ENCODE peak calls at places on chromosomes 13 and 19, in six cellular contexts. One of them, this sample, is unnamed. For H3K27me3, the result is how much of the 10 kb centered on the place peaks cover.

GRCh38 chr19:13981988-13982501 is 24.1 kb downstream of the RFX1 start:
- DNase-seq in heart right ventricle: no peak
- DNase-seq in H9: no peak
- DNase-seq in fibroblast of lung: no peak
- DNase-seq in left ventricle myocardium inferior: no peak
- DNase-seq in breast epithelium: no peak
- DNase-seq in this sample: no peak

GRCh38 chr19:35903550-35904179 is 1.3 kb downstream of the HCST start:
- DNase-seq in heart right ventricle: peak
- DNase-seq in H9: peak
- DNase-seq in fibroblast of lung: peak
- DNase-seq in left ventricle myocardium inferior: peak
- DNase-seq in breast epithelium: no peak
- DNase-seq in this sample: peak

GRCh38 chr19:58552655-58553054 is 2.2 kb downstream of the CHMP2A start:
- DNase-seq in heart right ventricle: no peak
- DNase-seq in H9: no peak
- DNase-seq in fibroblast of lung: no peak
- DNase-seq in left ventricle myocardium inferior: no peak
- DNase-seq in breast epithelium: no peak
- DNase-seq in this sample: no peak

GRCh38 chr19:29666634-29667389 is 1.6 kb downstream of the PLEKHF1 start:
- DNase-seq in heart right ventricle: peak
- DNase-seq in H9: peak
- DNase-seq in fibroblast of lung: peak
- DNase-seq in left ventricle myocardium inferior: peak
- DNase-seq in breast epithelium: peak
- DNase-seq in this sample: no peak

GRCh38 chr19:30144794-30145193 is 202.8 kb downstream of the URI1 start:
- DNase-seq in heart right ventricle: no peak
- DNase-seq in H9: no peak
- DNase-seq in fibroblast of lung: no peak
- DNase-seq in left ventricle myocardium inferior: no peak
- DNase-seq in breast epithelium: no peak
- DNase-seq in this sample: no peak

GRCh38 chr19:52188822-52189744 is 769 bp upstream of the PPP2R1A start:
- DNase-seq in heart right ventricle: no peak
- DNase-seq in H9: no peak
- DNase-seq in fibroblast of lung: no peak
- DNase-seq in left ventricle myocardium inferior: peak
- DNase-seq in breast epithelium: peak
- DNase-seq in this sample: no peak

GRCh38 chr13:76622336-76623045 is 263.7 kb downstream of the KCTD12 start:
- DNase-seq in heart right ventricle: peak
- DNase-seq in H9: no peak
- DNase-seq in fibroblast of lung: no peak
- DNase-seq in left ventricle myocardium inferior: peak
- DNase-seq in breast epithelium: no peak
- DNase-seq in this sample: no peak

GRCh38 chr19:38932425-38933179 is 1.9 kb downstream of the MRPS12 start:
- DNase-seq in heart right ventricle: no peak
- DNase-seq in H9: peak
- DNase-seq in fibroblast of lung: peak
- DNase-seq in left ventricle myocardium inferior: no peak
- DNase-seq in breast epithelium: no peak
- DNase-seq in this sample: peak

GRCh38 chr19:7673995-7674667 is 2.8 kb upstream of the MCEMP1 start:
- DNase-seq in heart right ventricle: peak
- DNase-seq in H9: peak
- DNase-seq in fibroblast of lung: peak
- DNase-seq in left ventricle myocardium inferior: peak
- DNase-seq in breast epithelium: no peak
- DNase-seq in this sample: no peak

GRCh38 chr19:45630463-45630862 is 8.7 kb downstream of the EML2 start:
- DNase-seq in heart right ventricle: no peak
- DNase-seq in H9: no peak
- DNase-seq in fibroblast of lung: peak
- DNase-seq in left ventricle myocardium inferior: no peak
- DNase-seq in breast epithelium: no peak
- DNase-seq in this sample: peak

GRCh38 chr19:46107371-46107770 is 17.1 kb downstream of the IGFL3 start:
- DNase-seq in heart right ventricle: no peak
- DNase-seq in H9: no peak
- DNase-seq in fibroblast of lung: peak
- DNase-seq in left ventricle myocardium inferior: no peak
- DNase-seq in breast epithelium: no peak
- DNase-seq in this sample: no peak

GRCh38 chr13:40026741-40027140 is 371.3 kb downstream of the COG6 start:
- DNase-seq in heart right ventricle: no peak
- DNase-seq in H9: no peak
- DNase-seq in fibroblast of lung: no peak
- DNase-seq in left ventricle myocardium inferior: no peak
- DNase-seq in breast epithelium: no peak
- DNase-seq in this sample: no peak

GRCh38 chr13:67369895-67370660 is 139.9 kb upstream of the PCDH9 start:
- DNase-seq in heart right ventricle: no peak
- DNase-seq in H9: no peak
- DNase-seq in fibroblast of lung: peak
- DNase-seq in left ventricle myocardium inferior: no peak
- DNase-seq in breast epithelium: no peak
- DNase-seq in this sample: peak

GRCh38 chr13:111994578-111994977 is 72.4 kb upstream of the SOX1 start:
- DNase-seq in heart right ventricle: no peak
- DNase-seq in H9: no peak
- DNase-seq in fibroblast of lung: no peak
- DNase-seq in left ventricle myocardium inferior: no peak
- DNase-seq in breast epithelium: no peak
- DNase-seq in this sample: no peak

GRCh38 chr13:33405371-33405770 is 119.8 kb upstream of the STARD13 start:
- DNase-seq in heart right ventricle: no peak
- DNase-seq in H9: no peak
- DNase-seq in fibroblast of lung: no peak
- DNase-seq in left ventricle myocardium inferior: no peak
- DNase-seq in breast epithelium: no peak
- DNase-seq in this sample: no peak

GRCh38 chr19:7337380-7338194 is 11.2 kb upstream of the ARHGEF18 start:
- DNase-seq in heart right ventricle: no peak
- DNase-seq in H9: no peak
- DNase-seq in fibroblast of lung: no peak
- DNase-seq in left ventricle myocardium inferior: no peak
- DNase-seq in breast epithelium: no peak
- DNase-seq in this sample: no peak

GRCh38 chr13:42354246-42355117 is 82.5 kb downstream of the AKAP11 start:
- DNase-seq in heart right ventricle: no peak
- DNase-seq in H9: no peak
- DNase-seq in fibroblast of lung: peak
- DNase-seq in left ventricle myocardium inferior: no peak
- DNase-seq in breast epithelium: no peak
- DNase-seq in this sample: peak
- TF ChIP-seq CTCF in heart right ventricle: no peak
- TF ChIP-seq CTCF in H9: peak
- TF ChIP-seq CTCF in fibroblast of lung: no peak
- TF ChIP-seq CTCF in left ventricle myocardium inferior: no peak
- TF ChIP-seq CTCF in breast epithelium: no peak
- TF ChIP-seq CTCF in this sample: no peak

DNA sequence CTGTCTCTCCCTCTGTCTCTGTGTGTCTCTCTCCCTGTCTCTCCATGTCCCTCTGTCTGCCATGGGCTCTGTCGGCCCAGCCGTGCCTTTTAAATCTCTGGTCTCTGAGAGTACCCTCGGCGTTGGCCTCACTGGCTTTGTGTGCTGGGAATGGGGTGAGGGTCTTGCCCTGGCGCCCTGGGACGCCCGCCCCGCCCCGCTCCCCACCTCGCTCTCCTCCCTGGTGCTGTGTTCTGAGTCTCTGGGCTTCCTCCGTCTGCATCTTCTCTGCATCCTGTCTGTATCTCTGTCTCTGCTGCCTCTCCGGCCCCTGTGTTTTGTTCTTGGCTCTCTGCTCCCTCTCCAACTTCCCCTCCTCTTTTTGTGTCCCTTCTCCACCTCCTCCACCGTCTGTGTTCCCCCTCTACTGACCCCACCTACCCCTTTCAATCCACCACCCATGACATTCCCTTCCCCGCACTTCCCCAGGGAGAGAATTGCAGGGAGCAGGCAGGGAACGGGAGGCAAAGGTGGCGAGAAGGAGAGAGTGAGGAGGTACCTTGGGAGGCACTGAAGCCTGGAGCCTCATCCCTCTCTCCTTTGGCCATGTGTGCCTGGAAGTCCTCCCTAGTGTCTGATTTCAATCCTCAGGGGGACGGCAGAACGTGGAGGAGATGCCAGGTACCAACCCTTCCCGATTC is 4.0 kb upstream of the MEIS3 start:
- DNase-seq in heart right ventricle: no peak
- DNase-seq in H9: no peak
- DNase-seq in fibroblast of lung: no peak
- DNase-seq in left ventricle myocardium inferior: no peak
- DNase-seq in breast epithelium: no peak
- DNase-seq in this sample: no peak
- H3K27me3 ChIP-seq in heart right ventricle: under half
- H3K27me3 ChIP-seq in H9: under half
- H3K27me3 ChIP-seq in fibroblast of lung: under half
- H3K27me3 ChIP-seq in left ventricle myocardium inferior: half or more
- H3K27me3 ChIP-seq in breast epithelium: under half
- H3K27me3 ChIP-seq in this sample: half or more

GRCh38 chr13:25231537-25231936 is 55.8 kb downstream of the MTMR6 start:
- DNase-seq in heart right ventricle: no peak
- DNase-seq in H9: no peak
- DNase-seq in fibroblast of lung: no peak
- DNase-seq in left ventricle myocardium inferior: no peak
- DNase-seq in breast epithelium: no peak
- DNase-seq in this sample: no peak
- TF ChIP-seq CTCF in heart right ventricle: no peak
- TF ChIP-seq CTCF in H9: no peak
- TF ChIP-seq CTCF in fibroblast of lung: no peak
- TF ChIP-seq CTCF in left ventricle myocardium inferior: no peak
- TF ChIP-seq CTCF in breast epithelium: no peak
- TF ChIP-seq CTCF in this sample: no peak

GRCh38 chr19:11420894-11421606 is 1.9 kb upstream of the RGL3 start:
- DNase-seq in heart right ventricle: peak
- DNase-seq in H9: peak
- DNase-seq in fibroblast of lung: no peak
- DNase-seq in left ventricle myocardium inferior: peak
- DNase-seq in breast epithelium: no peak
- DNase-seq in this sample: no peak
- H3K27me3 ChIP-seq in heart right ventricle: half or more
- H3K27me3 ChIP-seq in H9: under half
- H3K27me3 ChIP-seq in fibroblast of lung: under half
- H3K27me3 ChIP-seq in left ventricle myocardium inferior: half or more
- H3K27me3 ChIP-seq in breast epithelium: under half
- H3K27me3 ChIP-seq in this sample: half or more

GRCh38 chr19:1181606-1182005 is 7.5 kb upstream of the SBNO2 start:
- DNase-seq in heart right ventricle: no peak
- DNase-seq in H9: no peak
- DNase-seq in fibroblast of lung: no peak
- DNase-seq in left ventricle myocardium inferior: no peak
- DNase-seq in breast epithelium: peak
- DNase-seq in this sample: no peak

GRCh38 chr19:1173160-1173844 is 766 bp downstream of the SBNO2 start:
- DNase-seq in heart right ventricle: no peak
- DNase-seq in H9: no peak
- DNase-seq in fibroblast of lung: no peak
- DNase-seq in left ventricle myocardium inferior: no peak
- DNase-seq in breast epithelium: no peak
- DNase-seq in this sample: no peak

GRCh38 chr19:1173845-1174809 is at the start of gene SBNO2:
- DNase-seq in heart right ventricle: peak
- DNase-seq in H9: peak
- DNase-seq in fibroblast of lung: peak
- DNase-seq in left ventricle myocardium inferior: peak
- DNase-seq in breast epithelium: peak
- DNase-seq in this sample: no peak

GRCh38 chr19:1175020-1175419 is 952 bp upstream of the SBNO2 start:
- DNase-seq in heart right ventricle: no peak
- DNase-seq in H9: no peak
- DNase-seq in fibroblast of lung: no peak
- DNase-seq in left ventricle myocardium inferior: no peak
- DNase-seq in breast epithelium: no peak
- DNase-seq in this sample: no peak

DNA sequence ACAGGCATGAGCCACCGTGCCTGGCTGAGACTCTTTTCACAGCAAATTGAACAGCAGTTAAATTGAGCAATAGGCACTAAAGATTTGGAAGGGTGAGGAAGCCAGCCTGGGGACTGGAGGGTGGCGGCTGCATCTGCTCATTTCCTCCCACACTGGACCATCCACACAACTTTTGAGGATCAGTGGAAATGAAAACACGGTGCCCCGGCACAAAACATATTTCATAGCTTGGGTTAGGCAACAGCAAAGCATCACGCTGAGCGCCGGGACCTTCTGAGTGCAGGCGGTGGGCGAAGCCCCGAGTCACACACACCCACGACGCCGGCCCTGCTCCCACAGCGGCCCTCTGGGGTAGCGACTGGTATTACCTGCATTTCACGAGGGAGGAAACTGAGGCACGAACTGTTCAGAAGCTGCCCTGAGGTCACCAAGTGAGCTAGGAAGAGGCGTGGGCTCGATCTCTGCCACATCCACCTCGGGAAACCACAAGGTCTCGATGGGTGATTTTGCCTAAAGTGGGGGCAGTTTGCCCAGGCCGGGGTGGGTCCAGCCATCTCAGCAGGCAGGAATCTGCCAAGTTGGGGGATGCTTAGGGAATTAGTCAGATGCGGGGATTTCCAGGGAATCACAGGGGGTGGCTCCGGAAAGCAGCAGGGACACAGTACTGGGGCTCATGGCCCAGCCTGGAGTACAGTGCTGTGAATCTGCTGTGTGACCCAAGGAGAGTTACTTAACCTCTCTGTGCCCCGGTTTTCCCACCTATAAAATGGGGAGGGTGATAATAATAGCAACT is 3.5 kb upstream of the SBNO2 start:
- DNase-seq in heart right ventricle: no peak
- DNase-seq in H9: no peak
- DNase-seq in fibroblast of lung: peak
- DNase-seq in left ventricle myocardium inferior: no peak
- DNase-seq in breast epithelium: no peak
- DNase-seq in this sample: peak
- TF ChIP-seq CTCF in heart right ventricle: no peak
- TF ChIP-seq CTCF in H9: no peak
- TF ChIP-seq CTCF in fibroblast of lung: peak
- TF ChIP-seq CTCF in left ventricle myocardium inferior: no peak
- TF ChIP-seq CTCF in breast epithelium: no peak
- TF ChIP-seq CTCF in this sample: peak

DNA sequence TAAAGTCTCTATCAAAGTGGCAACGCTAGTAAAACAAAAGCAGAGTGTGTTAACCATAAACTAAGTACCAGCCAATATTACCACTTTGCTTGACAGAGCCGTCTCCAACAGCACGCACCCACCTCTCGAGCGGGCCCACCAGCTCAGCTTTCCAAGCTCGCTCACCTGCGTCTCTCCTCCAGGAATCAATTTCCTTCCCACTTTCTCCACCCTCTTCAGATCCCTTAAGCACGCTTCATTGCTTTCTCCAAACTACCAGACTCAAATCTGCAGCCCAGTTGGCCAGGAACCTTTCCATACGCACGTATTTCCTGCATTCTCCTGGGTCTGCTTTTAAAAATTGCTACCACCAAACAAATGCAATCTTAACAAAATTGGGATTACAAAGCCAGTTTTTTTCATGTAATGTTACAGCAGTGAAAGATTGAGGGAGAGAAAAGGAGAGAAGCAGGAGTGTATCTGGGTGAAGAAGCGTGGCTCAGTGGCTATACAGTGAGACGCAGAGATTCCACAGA is 1.5 kb downstream of the ENOX1 start:
- DNase-seq in heart right ventricle: no peak
- DNase-seq in H9: no peak
- DNase-seq in fibroblast of lung: no peak
- DNase-seq in left ventricle myocardium inferior: no peak
- DNase-seq in breast epithelium: no peak
- DNase-seq in this sample: no peak
- H3K27me3 ChIP-seq in heart right ventricle: under half
- H3K27me3 ChIP-seq in H9: under half
- H3K27me3 ChIP-seq in fibroblast of lung: under half
- H3K27me3 ChIP-seq in left ventricle myocardium inferior: under half
- H3K27me3 ChIP-seq in breast epithelium: under half
- H3K27me3 ChIP-seq in this sample: under half